ENCODE peak calls at places on chromosomes 1 and 21, in seven cellular contexts. One of them, this sample, is unnamed. For H3K79me1, the result is how much of the 10 kb centered on the place peaks cover.

GRCh38 chr1:149986486-149987296 is 23.8 kb downstream of the OTUD7B start:
- DNase-seq in neuronal stem cell: no peak
- DNase-seq in H9: no peak
- DNase-seq in H1: no peak
- DNase-seq in IMR-90: peak
- DNase-seq in mesendoderm: peak
- DNase-seq in trophoblast cell: no peak
- DNase-seq in this sample: peak

GRCh38 chr1:25360596-25361581 is 22.8 kb downstream of the TMEM50A start:
- DNase-seq in neuronal stem cell: no peak
- DNase-seq in H9: no peak
- DNase-seq in H1: no peak
- DNase-seq in IMR-90: peak
- DNase-seq in mesendoderm: no peak
- DNase-seq in trophoblast cell: no peak
- DNase-seq in this sample: peak

GRCh38 chr21:42311160-42311559 is 4.0 kb downstream of the TFF3 start:
- DNase-seq in neuronal stem cell: no peak
- DNase-seq in H9: no peak
- DNase-seq in H1: no peak
- DNase-seq in IMR-90: no peak
- DNase-seq in mesendoderm: no peak
- DNase-seq in trophoblast cell: no peak
- DNase-seq in this sample: no peak

GRCh38 chr1:153658400-153659174 is at the start of gene SNAPIN:
- DNase-seq in neuronal stem cell: peak
- DNase-seq in H9: peak
- DNase-seq in H1: peak
- DNase-seq in IMR-90: peak
- DNase-seq in mesendoderm: peak
- DNase-seq in trophoblast cell: peak
- DNase-seq in this sample: peak

GRCh38 chr1:36807262-36807661 is 227.1 kb downstream of the GRIK3 start:
- DNase-seq in neuronal stem cell: no peak
- DNase-seq in H9: no peak
- DNase-seq in H1: no peak
- DNase-seq in IMR-90: no peak
- DNase-seq in mesendoderm: no peak
- DNase-seq in trophoblast cell: no peak
- DNase-seq in this sample: no peak

GRCh38 chr1:9362488-9362887 is 69.8 kb downstream of the SPSB1 start:
- DNase-seq in neuronal stem cell: no peak
- DNase-seq in H9: no peak
- DNase-seq in H1: no peak
- DNase-seq in IMR-90: no peak
- DNase-seq in mesendoderm: no peak
- DNase-seq in trophoblast cell: no peak
- DNase-seq in this sample: no peak

GRCh38 chr1:58921751-58922150 is 137.9 kb upstream of the JUN start:
- DNase-seq in neuronal stem cell: no peak
- DNase-seq in H9: no peak
- DNase-seq in H1: no peak
- DNase-seq in IMR-90: no peak
- DNase-seq in mesendoderm: no peak
- DNase-seq in trophoblast cell: no peak
- DNase-seq in this sample: no peak

GRCh38 chr21:44880762-44881585 is 7.5 kb upstream of the PTTG1IP start:
- DNase-seq in neuronal stem cell: no peak
- DNase-seq in H9: no peak
- DNase-seq in H1: no peak
- DNase-seq in IMR-90: peak
- DNase-seq in mesendoderm: no peak
- DNase-seq in trophoblast cell: peak
- DNase-seq in this sample: peak

GRCh38 chr1:211675230-211676105 is at the start of gene NEK2:
- DNase-seq in neuronal stem cell: peak
- DNase-seq in H9: peak
- DNase-seq in H1: peak
- DNase-seq in IMR-90: peak
- DNase-seq in mesendoderm: peak
- DNase-seq in trophoblast cell: peak
- DNase-seq in this sample: peak

GRCh38 chr1:209625205-209625549 is 27.0 kb downstream of the LAMB3 start:
- DNase-seq in neuronal stem cell: no peak
- DNase-seq in H9: no peak
- DNase-seq in H1: no peak
- DNase-seq in IMR-90: no peak
- DNase-seq in mesendoderm: no peak
- DNase-seq in trophoblast cell: peak
- DNase-seq in this sample: peak

GRCh38 chr1:169193191-169193850 is 86.8 kb downstream of the ATP1B1 start:
- DNase-seq in neuronal stem cell: no peak
- DNase-seq in H9: no peak
- DNase-seq in H1: no peak
- DNase-seq in IMR-90: peak
- DNase-seq in mesendoderm: peak
- DNase-seq in trophoblast cell: no peak
- DNase-seq in this sample: no peak

GRCh38 chr1:204358605-204359004 is 1.1 kb downstream of the PLEKHA6 start:
- DNase-seq in neuronal stem cell: no peak
- DNase-seq in H9: no peak
- DNase-seq in H1: no peak
- DNase-seq in IMR-90: no peak
- DNase-seq in mesendoderm: no peak
- DNase-seq in trophoblast cell: no peak
- DNase-seq in this sample: no peak

GRCh38 chr1:41330588-41331545 is 30.4 kb upstream of the FOXO6 start:
- DNase-seq in neuronal stem cell: no peak
- DNase-seq in H9: peak
- DNase-seq in H1: peak
- DNase-seq in IMR-90: no peak
- DNase-seq in mesendoderm: peak
- DNase-seq in trophoblast cell: no peak
- DNase-seq in this sample: peak

GRCh38 chr1:225933072-225933471 is 7.9 kb downstream of the LEFTY2 start:
- DNase-seq in neuronal stem cell: no peak
- DNase-seq in H9: no peak
- DNase-seq in H1: no peak
- DNase-seq in IMR-90: peak
- DNase-seq in mesendoderm: no peak
- DNase-seq in trophoblast cell: no peak
- DNase-seq in this sample: peak

GRCh38 chr1:67130673-67131072 is 4.1 kb downstream of the C1orf141 start:
- DNase-seq in neuronal stem cell: no peak
- DNase-seq in H9: no peak
- DNase-seq in H1: no peak
- DNase-seq in IMR-90: no peak
- DNase-seq in mesendoderm: no peak
- DNase-seq in trophoblast cell: no peak
- DNase-seq in this sample: no peak

GRCh38 chr1:220692436-220693228 is 2.5 kb downstream of the C1orf115 start:
- DNase-seq in neuronal stem cell: no peak
- DNase-seq in H9: no peak
- DNase-seq in H1: no peak
- DNase-seq in IMR-90: no peak
- DNase-seq in mesendoderm: no peak
- DNase-seq in trophoblast cell: peak
- DNase-seq in this sample: peak

GRCh38 chr1:203557390-203557789 is 63.4 kb downstream of the OPTC start:
- DNase-seq in neuronal stem cell: no peak
- DNase-seq in H9: no peak
- DNase-seq in H1: no peak
- DNase-seq in IMR-90: peak
- DNase-seq in mesendoderm: no peak
- DNase-seq in trophoblast cell: peak
- DNase-seq in this sample: peak

GRCh38 chr1:27634982-27635362 is at the start of gene FGR:
- DNase-seq in neuronal stem cell: no peak
- DNase-seq in H9: no peak
- DNase-seq in H1: no peak
- DNase-seq in IMR-90: no peak
- DNase-seq in mesendoderm: no peak
- DNase-seq in trophoblast cell: no peak
- DNase-seq in this sample: no peak

DNA sequence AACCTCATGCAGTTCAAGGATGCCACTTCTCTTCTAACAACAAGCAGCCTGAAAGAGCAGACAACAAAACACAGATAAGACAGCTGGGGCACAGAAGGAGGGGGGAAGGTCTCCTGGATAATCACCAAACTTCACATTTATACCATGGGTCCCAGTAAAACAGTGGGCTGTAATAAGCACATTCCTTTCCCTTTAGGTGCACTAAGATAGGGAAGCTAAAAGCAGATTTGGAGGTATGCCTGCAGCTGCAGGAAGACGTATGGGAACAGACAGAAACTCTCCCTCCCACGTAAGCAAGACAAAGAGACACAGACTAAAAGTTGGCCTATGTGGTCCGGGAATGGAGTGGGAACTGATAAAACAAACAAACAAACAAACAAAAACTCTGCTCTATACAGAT is 612.1 kb downstream of the MRPL39 start:
- DNase-seq in neuronal stem cell: no peak
- DNase-seq in H9: no peak
- DNase-seq in H1: no peak
- DNase-seq in IMR-90: no peak
- DNase-seq in mesendoderm: peak
- DNase-seq in trophoblast cell: no peak
- DNase-seq in this sample: no peak
- H3K79me1 ChIP-seq in neuronal stem cell: under half
- H3K79me1 ChIP-seq in H9: under half
- H3K79me1 ChIP-seq in H1: under half
- H3K79me1 ChIP-seq in IMR-90: under half
- H3K79me1 ChIP-seq in mesendoderm: under half
- H3K79me1 ChIP-seq in trophoblast cell: under half
- H3K79me1 ChIP-seq in this sample: under half

GRCh38 chr1:224647449-224647848 is 31.3 kb downstream of the CNIH3 start:
- DNase-seq in neuronal stem cell: no peak
- DNase-seq in H9: no peak
- DNase-seq in H1: no peak
- DNase-seq in IMR-90: no peak
- DNase-seq in mesendoderm: no peak
- DNase-seq in trophoblast cell: no peak
- DNase-seq in this sample: no peak
- H2BK120ac ChIP-seq in neuronal stem cell: no peak
- H2BK120ac ChIP-seq in H9: no peak
- H2BK120ac ChIP-seq in H1: no peak
- H2BK120ac ChIP-seq in IMR-90: no peak
- H2BK120ac ChIP-seq in mesendoderm: no peak
- H2BK120ac ChIP-seq in trophoblast cell: no peak
- H2BK120ac ChIP-seq in this sample: no peak

GRCh38 chr1:205492774-205493173 is 11.7 kb upstream of the CDK18 start:
- DNase-seq in neuronal stem cell: no peak
- DNase-seq in H9: no peak
- DNase-seq in H1: no peak
- DNase-seq in IMR-90: no peak
- DNase-seq in mesendoderm: no peak
- DNase-seq in trophoblast cell: no peak
- DNase-seq in this sample: no peak
- H3K9ac ChIP-seq in neuronal stem cell: no peak
- H3K9ac ChIP-seq in H9: no peak
- H3K9ac ChIP-seq in H1: no peak
- H3K9ac ChIP-seq in IMR-90: no peak
- H3K9ac ChIP-seq in mesendoderm: no peak
- H3K9ac ChIP-seq in trophoblast cell: no peak
- H3K9ac ChIP-seq in this sample: peak

GRCh38 chr21:16954787-16955186 is 558.1 kb upstream of the CXADR start:
- DNase-seq in neuronal stem cell: no peak
- DNase-seq in H9: no peak
- DNase-seq in H1: no peak
- DNase-seq in IMR-90: no peak
- DNase-seq in mesendoderm: no peak
- DNase-seq in trophoblast cell: no peak
- DNase-seq in this sample: no peak
- H3K79me1 ChIP-seq in neuronal stem cell: under half
- H3K79me1 ChIP-seq in H9: under half
- H3K79me1 ChIP-seq in H1: under half
- H3K79me1 ChIP-seq in IMR-90: under half
- H3K79me1 ChIP-seq in mesendoderm: under half
- H3K79me1 ChIP-seq in trophoblast cell: under half
- H3K79me1 ChIP-seq in this sample: under half

GRCh38 chr1:57423135-57424131 is at the start of gene DAB1:
- DNase-seq in neuronal stem cell: peak
- DNase-seq in H9: peak
- DNase-seq in H1: peak
- DNase-seq in IMR-90: peak
- DNase-seq in mesendoderm: peak
- DNase-seq in trophoblast cell: no peak
- DNase-seq in this sample: peak
- H2BK120ac ChIP-seq in neuronal stem cell: no peak
- H2BK120ac ChIP-seq in H9: no peak
- H2BK120ac ChIP-seq in H1: no peak
- H2BK120ac ChIP-seq in IMR-90: peak
- H2BK120ac ChIP-seq in mesendoderm: peak
- H2BK120ac ChIP-seq in trophoblast cell: no peak
- H2BK120ac ChIP-seq in this sample: no peak

DNA sequence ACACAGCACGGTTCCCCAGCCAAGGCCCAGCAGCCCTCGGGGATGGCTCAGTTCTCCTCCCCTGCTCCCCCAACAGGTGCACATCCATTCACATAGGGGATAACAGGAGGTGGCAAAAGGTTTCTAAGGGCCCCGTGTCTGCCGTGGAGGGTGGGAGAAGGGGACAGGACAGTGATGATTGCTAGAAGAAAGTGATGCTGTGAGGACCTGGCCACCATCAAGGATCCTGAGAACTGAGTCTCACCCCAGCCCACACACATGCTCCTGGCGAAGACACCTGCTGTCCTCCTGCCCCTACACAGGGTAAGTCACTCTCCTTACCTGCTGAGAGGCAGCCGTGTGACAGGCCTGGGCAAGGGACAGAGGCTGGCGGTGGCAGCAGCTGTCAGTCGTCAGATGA is 54.5 kb downstream of the GNG4 start:
- DNase-seq in neuronal stem cell: no peak
- DNase-seq in H9: no peak
- DNase-seq in H1: no peak
- DNase-seq in IMR-90: no peak
- DNase-seq in mesendoderm: no peak
- DNase-seq in trophoblast cell: no peak
- DNase-seq in this sample: no peak
- H3K9ac ChIP-seq in neuronal stem cell: peak
- H3K9ac ChIP-seq in H9: no peak
- H3K9ac ChIP-seq in H1: no peak
- H3K9ac ChIP-seq in IMR-90: no peak
- H3K9ac ChIP-seq in mesendoderm: no peak
- H3K9ac ChIP-seq in trophoblast cell: no peak
- H3K9ac ChIP-seq in this sample: no peak

GRCh38 chr1:224820341-224820740 is 109.1 kb upstream of the DNAH14 start:
- DNase-seq in neuronal stem cell: no peak
- DNase-seq in H9: no peak
- DNase-seq in H1: no peak
- DNase-seq in IMR-90: no peak
- DNase-seq in mesendoderm: peak
- DNase-seq in trophoblast cell: no peak
- DNase-seq in this sample: no peak
- H3K79me1 ChIP-seq in neuronal stem cell: under half
- H3K79me1 ChIP-seq in H9: under half
- H3K79me1 ChIP-seq in H1: under half
- H3K79me1 ChIP-seq in IMR-90: under half
- H3K79me1 ChIP-seq in mesendoderm: under half
- H3K79me1 ChIP-seq in trophoblast cell: under half
- H3K79me1 ChIP-seq in this sample: under half

DNA sequence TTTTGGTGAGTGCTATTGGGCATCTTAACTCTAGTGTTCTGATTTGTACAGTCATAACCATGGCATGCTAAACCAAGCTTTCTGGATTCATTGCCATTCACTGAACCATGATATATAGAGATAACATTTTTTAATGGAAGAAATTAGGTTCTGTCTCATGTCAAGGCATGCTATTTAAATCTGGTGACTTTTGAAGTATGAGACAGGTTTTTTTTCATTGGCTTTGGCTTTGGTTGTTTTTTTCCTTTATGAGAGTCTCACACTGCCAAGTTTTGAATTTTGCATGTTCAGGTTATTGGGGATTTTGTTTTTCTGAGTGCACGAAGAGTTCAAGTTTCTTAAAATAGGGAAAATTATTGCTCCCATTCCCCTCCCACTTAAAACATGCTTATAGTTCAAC is 141.3 kb upstream of the ADAMTS5 start:
- DNase-seq in neuronal stem cell: no peak
- DNase-seq in H9: no peak
- DNase-seq in H1: no peak
- DNase-seq in IMR-90: peak
- DNase-seq in mesendoderm: no peak
- DNase-seq in trophoblast cell: no peak
- DNase-seq in this sample: peak
- H2BK120ac ChIP-seq in neuronal stem cell: no peak
- H2BK120ac ChIP-seq in H9: no peak
- H2BK120ac ChIP-seq in H1: no peak
- H2BK120ac ChIP-seq in IMR-90: no peak
- H2BK120ac ChIP-seq in mesendoderm: no peak
- H2BK120ac ChIP-seq in trophoblast cell: no peak
- H2BK120ac ChIP-seq in this sample: no peak